ENCODE peak calls at places on chromosomes 12 and 14, in four cellular contexts. E, Y, N and J are unnamed samples.

GRCh38 chr12:107670999-107671643 is 14.5 kb upstream of the PWP1 start:
- DNase-seq in N (no peak), E (no peak), Y (no peak), J (no peak)

GRCh38 chr14:75150150-75150549 is 23.3 kb upstream of the NEK9 start:
- DNase-seq in E (no peak), Y (peak), N (no peak), J (no peak)

GRCh38 chr12:85448548-85449139 is 168.6 kb downstream of the ALX1 start:
- DNase-seq in N (no peak), E (no peak), Y (peak), J (no peak)

GRCh38 chr12:114671664-114672476 is 12.1 kb downstream of the TBX3 start:
- DNase-seq in N (no peak), Y (peak), E (no peak), J (no peak)

GRCh38 chr12:117936722-117937484 is 31.9 kb downstream of the KSR2 start:
- DNase-seq in N (no peak), E (no peak), Y (no peak), J (no peak)

GRCh38 chr12:49296034-49296835 is 1.3 kb downstream of the PRPH start:
- DNase-seq in E (no peak), N (peak), Y (no peak), J (no peak)

GRCh38 chr12:77299910-77300772 is 234.8 kb upstream of the E2F7 start:
- DNase-seq in E (peak), N (no peak), Y (peak), J (no peak)

GRCh38 chr12:89058393-89058792 is 293.9 kb downstream of the DUSP6 start:
- DNase-seq in N (no peak), Y (no peak), E (no peak), J (no peak)

GRCh38 chr12:126228936-126229335 is 1163.7 kb downstream of the AACS start:
- DNase-seq in Y (no peak), E (no peak), N (no peak), J (no peak)

GRCh38 chr14:99273724-99274345 is 1.8 kb upstream of the BCL11B start:
- DNase-seq in E (no peak), Y (no peak), N (no peak), J (no peak)

GRCh38 chr14:77988966-77989365 is 181.2 kb upstream of the NRXN3 start:
- DNase-seq in E (no peak), N (no peak), Y (peak), J (peak)

GRCh38 chr14:80850197-80850814 is 91.2 kb downstream of the CEP128 start:
- DNase-seq in Y (peak), E (no peak), N (no peak), J (peak)

GRCh38 chr12:120075034-120075616 is 41.4 kb downstream of the RAB35 start:
- DNase-seq in E (no peak), Y (no peak), N (no peak), J (no peak)

GRCh38 chr12:49867580-49868341 is 24.9 kb upstream of the BCDIN3D start:
- DNase-seq in E (no peak), Y (no peak), N (peak), J (no peak)

GRCh38 chr14:39474416-39474911 is 42.2 kb upstream of the FBXO33 start:
- DNase-seq in N (no peak), Y (no peak), E (no peak), J (no peak)

GRCh38 chr12:11718768-11719253 is 69.3 kb downstream of the ETV6 start:
- DNase-seq in E (peak), Y (peak), N (no peak), J (no peak)

GRCh38 chr12:13044002-13044858 is at the start of gene FAM234B:
- DNase-seq in Y (peak), N (peak), E (no peak), J (no peak)

GRCh38 chr14:93137864-93138263 is 22.1 kb upstream of the ITPK1 start:
- DNase-seq in Y (peak), E (no peak), N (peak), J (no peak)

GRCh38 chr14:24074625-24075484 is 3.5 kb downstream of the CPNE6 start:
- DNase-seq in N (no peak), E (no peak), Y (no peak), J (no peak)

GRCh38 chr14:65252471-65253255 is 150.3 kb upstream of the MAX start:
- DNase-seq in N (no peak), Y (no peak), E (no peak), J (no peak)

GRCh38 chr12:54261817-54262402 is 18.0 kb downstream of the CBX5 start:
- DNase-seq in Y (no peak), N (no peak), E (no peak), J (no peak)

GRCh38 chr12:12384601-12385321 is 27.9 kb downstream of the BORCS5 start:
- DNase-seq in Y (no peak), N (no peak), E (no peak), J (no peak)

GRCh38 chr14:26370118-26370517 is 227.7 kb downstream of the NOVA1 start:
- DNase-seq in E (peak), Y (peak), N (no peak), J (no peak)

GRCh38 chr12:116561181-116561821 is 2.1 kb downstream of the MAP1LC3B2 start:
- DNase-seq in E (no peak), N (no peak), Y (no peak), J (no peak)

GRCh38 chr12:42981379-42981778 is 391.8 kb upstream of the PRICKLE1 start:
- DNase-seq in N (no peak), E (no peak), Y (peak), J (no peak)

GRCh38 chr12:93109794-93110203 is 180.7 kb upstream of the EEA1 start:
- DNase-seq in N (no peak), Y (no peak), E (no peak), J (no peak)

GRCh38 chr12:15834575-15834974 is 45.4 kb upstream of the EPS8 start:
- DNase-seq in E (no peak), N (no peak), Y (no peak), J (no peak)

GRCh38 chr12:55931317-55931779 is 386 bp downstream of the DGKA start:
- DNase-seq in E (no peak), N (no peak), Y (no peak), J (no peak)

GRCh38 chr14:100867631-100868315 is 35.7 kb downstream of the RTL1 start:
- DNase-seq in E (no peak), Y (no peak), N (no peak), J (no peak)

GRCh38 chr12:108733132-108733531 is 1.8 kb upstream of the CORO1C start:
- DNase-seq in N (no peak), Y (no peak), E (no peak), J (no peak)

GRCh38 chr14:104966261-104967143 is 11.7 kb downstream of the AHNAK2 start:
- DNase-seq in N (no peak), E (no peak), Y (no peak), J (no peak)

GRCh38 chr12:120439646-120440247 is 1.8 kb downstream of the COX6A1 start:
- DNase-seq in E (no peak), Y (peak), N (peak), J (peak)

GRCh38 chr12:109670647-109671046 is 43.0 kb upstream of the FAM222A start:
- DNase-seq in E (no peak), N (no peak), Y (no peak), J (no peak)

GRCh38 chr12:117484901-117485300 is 123.5 kb upstream of the NOS1 start:
- DNase-seq in E (no peak), Y (no peak), N (no peak), J (no peak)

GRCh38 chr14:86796221-86797074 is 1196.5 kb downstream of the GALC start:
- DNase-seq in Y (peak), N (no peak), E (no peak), J (no peak)

GRCh38 chr14:101221549-101222160 is 318.1 kb upstream of the RTL1 start:
- DNase-seq in E (no peak), N (no peak), Y (no peak), J (no peak)

GRCh38 chr12:28497889-28498411 is 307.7 kb downstream of the CCDC91 start:
- DNase-seq in Y (peak), E (no peak), N (no peak), J (no peak)

GRCh38 chr12:65278576-65279386 is at the start of gene MSRB3:
- DNase-seq in N (peak), E (no peak), Y (peak), J (peak)

GRCh38 chr12:119115296-119115905 is 63.3 kb upstream of the HSPB8 start:
- DNase-seq in Y (peak), E (no peak), N (peak), J (no peak)

GRCh38 chr12:107091381-107091780 is 2.0 kb downstream of the CRY1 start:
- DNase-seq in Y (peak), N (no peak), E (peak), J (no peak)

DNA sequence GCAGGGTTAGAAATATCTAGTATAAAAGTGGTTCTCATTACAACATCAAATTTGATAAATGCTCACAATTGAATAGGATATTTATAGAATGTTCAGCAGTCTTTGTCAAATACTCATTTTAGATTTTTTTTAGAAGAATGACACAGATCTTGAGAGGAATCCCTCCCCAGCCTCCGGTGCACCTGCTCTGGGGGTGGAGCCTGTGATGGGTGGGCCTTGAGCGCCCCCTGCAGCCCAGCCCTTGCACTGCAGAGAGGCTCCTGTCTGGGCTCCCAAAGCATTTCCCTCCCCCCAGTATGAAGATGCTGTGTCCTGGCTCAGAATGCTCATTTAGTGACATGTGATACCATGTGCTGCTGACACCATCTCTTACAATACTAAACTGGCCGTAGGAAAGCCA is 792.3 kb downstream of the TMEM121 start:
- DNase-seq in N (no peak), Y (no peak), E (no peak), J (no peak)
- H3K4me3 ChIP-seq in N (no peak), Y (no peak), E (no peak), J (no peak)

DNA sequence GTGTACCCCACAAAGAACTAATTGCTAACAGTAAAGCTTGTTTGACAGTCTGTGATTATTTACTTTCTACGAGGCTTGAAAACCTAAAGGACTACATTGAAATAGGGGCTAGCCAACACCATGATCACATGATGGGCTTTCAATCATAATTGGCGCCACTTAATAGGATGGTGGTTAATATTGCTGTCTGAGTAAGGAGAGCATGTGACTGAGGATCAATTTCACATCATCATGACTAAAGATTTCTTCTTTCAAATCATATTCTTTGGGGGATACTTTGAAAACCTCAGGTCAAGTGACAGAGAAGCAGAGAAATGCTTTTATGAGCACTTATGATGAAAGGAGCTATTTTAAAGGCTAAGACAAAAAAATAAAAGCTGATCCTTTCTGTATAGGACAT is 42.9 kb upstream of the KRAS start:
- DNase-seq in E (peak), N (no peak), Y (no peak), J (no peak)
- TF ChIP-seq CTCF in E (no peak), N (no peak), Y (no peak), J (no peak)

GRCh38 chr12:75323663-75324062 is 6.5 kb downstream of the CAPS2 start:
- DNase-seq in N (no peak), Y (no peak), E (no peak), J (no peak)

GRCh38 chr12:75317784-75318183 is 12.3 kb downstream of the CAPS2 start:
- DNase-seq in E (no peak), N (no peak), Y (no peak), J (no peak)

GRCh38 chr12:75327642-75328041 is 2.5 kb downstream of the CAPS2 start:
- DNase-seq in Y (no peak), E (no peak), N (no peak), J (no peak)

GRCh38 chr12:75322464-75322863 is 7.7 kb downstream of the CAPS2 start:
- DNase-seq in E (no peak), N (no peak), Y (peak), J (no peak)
- H3K4me3 ChIP-seq in E (no peak), N (no peak), Y (no peak), J (no peak)

GRCh38 chr12:52307836-52308806 is 13.1 kb downstream of the KRT83 start:
- DNase-seq in N (peak), E (peak), Y (peak), J (no peak)
- TF ChIP-seq CTCF in N (no peak), E (peak), Y (no peak), J (no peak)

GRCh38 chr14:68245146-68246073 is 425.8 kb downstream of the RAD51B start:
- DNase-seq in E (peak), N (no peak), Y (peak), J (no peak)
- H3K4me3 ChIP-seq in E (no peak), N (no peak), Y (no peak), J (no peak)

DNA sequence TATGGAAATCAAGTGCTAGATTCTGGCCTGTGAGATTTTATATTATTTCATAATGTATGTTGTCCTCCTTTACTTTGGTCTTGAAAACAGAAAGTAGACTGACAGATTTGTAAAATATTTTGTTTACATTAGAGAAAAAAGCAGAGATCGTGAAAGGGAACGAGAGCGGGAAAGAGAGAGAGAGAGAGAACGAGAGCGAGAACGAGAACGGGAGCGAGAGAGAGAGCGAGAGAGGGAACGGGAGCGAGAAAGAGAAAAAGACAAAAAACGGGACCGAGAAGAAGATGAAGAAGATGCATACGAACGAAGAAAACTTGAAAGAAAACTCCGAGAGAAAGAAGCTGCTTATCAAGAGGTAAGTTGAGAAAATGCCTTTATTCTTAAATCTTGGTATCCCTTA is 30.6 kb upstream of the PSEN1 start:
- DNase-seq in N (no peak), E (no peak), Y (no peak), J (no peak)
- TF ChIP-seq CTCF in N (no peak), E (no peak), Y (no peak), J (no peak)

DNA sequence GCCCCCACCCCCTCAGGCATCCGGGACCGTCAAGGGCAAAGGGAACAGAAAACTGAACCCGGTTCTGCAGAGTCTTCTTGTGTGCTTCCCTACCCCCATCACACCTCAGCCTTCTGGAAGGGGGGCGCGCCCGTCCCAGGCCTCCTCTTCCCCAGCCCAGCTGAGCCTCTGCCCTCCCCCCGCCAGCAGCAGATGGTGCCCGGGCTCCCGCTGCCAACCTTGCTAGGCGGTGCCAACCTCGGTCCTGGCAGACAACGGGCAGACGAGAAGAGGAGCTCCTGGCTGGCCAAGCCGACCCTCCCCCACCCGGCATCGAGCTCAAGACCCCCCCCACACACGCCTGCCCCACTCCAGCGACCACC is 8.7 kb downstream of the STAC3 start:
- DNase-seq in N (no peak), E (no peak), Y (no peak), J (no peak)
- H3K4me3 ChIP-seq in N (no peak), E (no peak), Y (no peak), J (no peak)

GRCh38 chr12:3140284-3140683 is 63.1 kb downstream of the TSPAN9 start:
- DNase-seq in Y (no peak), E (no peak), N (no peak), J (no peak)

GRCh38 chr12:3139760-3140159 is 62.6 kb downstream of the TSPAN9 start:
- DNase-seq in Y (no peak), E (no peak), N (no peak), J (no peak)

GRCh38 chr12:3142386-3142785 is 65.2 kb downstream of the TSPAN9 start:
- DNase-seq in N (no peak), E (no peak), Y (no peak), J (no peak)

GRCh38 chr12:3138896-3139590 is 61.9 kb downstream of the TSPAN9 start:
- DNase-seq in N (no peak), Y (no peak), E (no peak), J (no peak)

GRCh38 chr12:3141339-3142321 is 64.5 kb downstream of the TSPAN9 start:
- DNase-seq in E (no peak), N (no peak), Y (no peak), J (no peak)
- TF ChIP-seq CTCF in E (peak), N (no peak), Y (no peak), J (no peak)